ENCODE peak calls at places on chromosomes 16 and 17, in seven cellular contexts. One of them, this sample, is unnamed.
A peak's percentile ranks its signal among the peaks of the same experiment; 100 is the strongest.

GRCh38 chr17:57424777-57425188 is 168.5 kb downstream of the MSI2 start:
- DNase-seq in tibial artery: no peak
- DNase-seq in left ventricle myocardium inferior: no peak
- DNase-seq in body of pancreas: no peak
- DNase-seq in heart left ventricle: no peak
- DNase-seq in heart right ventricle: no peak
- DNase-seq in tibial nerve: no peak
- DNase-seq in this sample: peak; percentile 82

GRCh38 chr17:53724726-53725125 is 98.0 kb upstream of the KIF2B start:
- DNase-seq in body of pancreas: peak; percentile 12
- DNase-seq in heart left ventricle: no peak
- DNase-seq in left ventricle myocardium inferior: no peak
- DNase-seq in heart right ventricle: no peak
- DNase-seq in tibial artery: no peak
- DNase-seq in tibial nerve: no peak
- DNase-seq in this sample: no peak

GRCh38 chr17:63956296-63956920 is 16.3 kb downstream of the SCN4A start:
- DNase-seq in body of pancreas: no peak
- DNase-seq in left ventricle myocardium inferior: no peak
- DNase-seq in heart left ventricle: no peak
- DNase-seq in tibial nerve: no peak
- DNase-seq in heart right ventricle: no peak
- DNase-seq in tibial artery: no peak
- DNase-seq in this sample: no peak

GRCh38 chr16:66486199-66486772 is 59.2 kb downstream of the BEAN1 start:
- DNase-seq in heart right ventricle: no peak
- DNase-seq in tibial artery: peak; percentile 25
- DNase-seq in heart left ventricle: no peak
- DNase-seq in body of pancreas: no peak
- DNase-seq in tibial nerve: no peak
- DNase-seq in left ventricle myocardium inferior: no peak
- DNase-seq in this sample: no peak

GRCh38 chr16:13921328-13921727 is 1.4 kb downstream of the ERCC4 start:
- DNase-seq in heart left ventricle: no peak
- DNase-seq in tibial nerve: no peak
- DNase-seq in body of pancreas: no peak
- DNase-seq in tibial artery: no peak
- DNase-seq in heart right ventricle: no peak
- DNase-seq in left ventricle myocardium inferior: no peak
- DNase-seq in this sample: no peak

GRCh38 chr17:4110152-4110551 is 32.7 kb downstream of the ZZEF1 start:
- DNase-seq in tibial artery: no peak
- DNase-seq in heart right ventricle: no peak
- DNase-seq in tibial nerve: no peak
- DNase-seq in heart left ventricle: no peak
- DNase-seq in left ventricle myocardium inferior: no peak
- DNase-seq in body of pancreas: no peak
- DNase-seq in this sample: no peak

GRCh38 chr16:21650517-21650916 is 1.9 kb downstream of the IGSF6 start:
- DNase-seq in heart left ventricle: no peak
- DNase-seq in tibial nerve: peak; percentile 73
- DNase-seq in body of pancreas: no peak
- DNase-seq in left ventricle myocardium inferior: no peak
- DNase-seq in heart right ventricle: no peak
- DNase-seq in tibial artery: no peak
- DNase-seq in this sample: peak; percentile 42

GRCh38 chr17:74608511-74608910 is 15.0 kb downstream of the CD300E start:
- DNase-seq in tibial nerve: no peak
- DNase-seq in tibial artery: no peak
- DNase-seq in heart right ventricle: no peak
- DNase-seq in heart left ventricle: no peak
- DNase-seq in left ventricle myocardium inferior: no peak
- DNase-seq in body of pancreas: no peak
- DNase-seq in this sample: no peak

GRCh38 chr17:1736348-1737281 is 6.1 kb upstream of the SERPINF2 start:
- DNase-seq in heart left ventricle: peak; percentile 85
- DNase-seq in heart right ventricle: peak; percentile 75
- DNase-seq in tibial artery: peak; percentile 66
- DNase-seq in left ventricle myocardium inferior: peak; percentile 71
- DNase-seq in body of pancreas: peak; percentile 49
- DNase-seq in tibial nerve: peak; percentile 49
- DNase-seq in this sample: peak; percentile 72

GRCh38 chr17:30352247-30352814 is 18.5 kb upstream of the TMIGD1 start:
- DNase-seq in left ventricle myocardium inferior: no peak
- DNase-seq in heart right ventricle: no peak
- DNase-seq in tibial nerve: no peak
- DNase-seq in tibial artery: no peak
- DNase-seq in heart left ventricle: no peak
- DNase-seq in body of pancreas: no peak
- DNase-seq in this sample: no peak

GRCh38 chr17:72126575-72127486 is 6.0 kb downstream of the SOX9 start:
- DNase-seq in heart right ventricle: no peak
- DNase-seq in heart left ventricle: no peak
- DNase-seq in tibial nerve: no peak
- DNase-seq in tibial artery: no peak
- DNase-seq in body of pancreas: peak; percentile 61
- DNase-seq in left ventricle myocardium inferior: no peak
- DNase-seq in this sample: peak; percentile 63

GRCh38 chr16:63695347-63695746 is 1426.5 kb downstream of the CDH11 start:
- DNase-seq in heart right ventricle: no peak
- DNase-seq in tibial nerve: no peak
- DNase-seq in tibial artery: no peak
- DNase-seq in body of pancreas: peak; percentile 21
- DNase-seq in heart left ventricle: no peak
- DNase-seq in left ventricle myocardium inferior: no peak
- DNase-seq in this sample: no peak

GRCh38 chr17:73201215-73202069 is 8.6 kb downstream of the COG1 start:
- DNase-seq in body of pancreas: peak; percentile 29
- DNase-seq in tibial artery: peak; percentile 53
- DNase-seq in left ventricle myocardium inferior: no peak
- DNase-seq in heart left ventricle: no peak
- DNase-seq in heart right ventricle: peak; percentile 24
- DNase-seq in tibial nerve: no peak
- DNase-seq in this sample: no peak

GRCh38 chr17:49793309-49793708 is 4.8 kb downstream of the KAT7 start:
- DNase-seq in tibial nerve: no peak
- DNase-seq in heart left ventricle: no peak
- DNase-seq in body of pancreas: no peak
- DNase-seq in tibial artery: no peak
- DNase-seq in left ventricle myocardium inferior: no peak
- DNase-seq in heart right ventricle: no peak
- DNase-seq in this sample: no peak

GRCh38 chr17:72142614-72143013 is 21.8 kb downstream of the SOX9 start:
- DNase-seq in heart left ventricle: no peak
- DNase-seq in body of pancreas: no peak
- DNase-seq in tibial artery: no peak
- DNase-seq in tibial nerve: no peak
- DNase-seq in heart right ventricle: no peak
- DNase-seq in left ventricle myocardium inferior: no peak
- DNase-seq in this sample: no peak

GRCh38 chr17:42273474-42274272 is 2.5 kb downstream of the STAT5B start:
- DNase-seq in body of pancreas: no peak
- DNase-seq in tibial artery: no peak
- DNase-seq in heart right ventricle: no peak
- DNase-seq in heart left ventricle: no peak
- DNase-seq in tibial nerve: no peak
- DNase-seq in left ventricle myocardium inferior: no peak
- DNase-seq in this sample: no peak

GRCh38 chr17:42272576-42272975 is 3.6 kb downstream of the STAT5B start:
- DNase-seq in heart right ventricle: no peak
- DNase-seq in body of pancreas: no peak
- DNase-seq in left ventricle myocardium inferior: no peak
- DNase-seq in tibial nerve: no peak
- DNase-seq in heart left ventricle: no peak
- DNase-seq in tibial artery: no peak
- DNase-seq in this sample: no peak

GRCh38 chr17:42274812-42275526 is 1.2 kb downstream of the STAT5B start:
- DNase-seq in heart left ventricle: no peak
- DNase-seq in body of pancreas: no peak
- DNase-seq in tibial artery: no peak
- DNase-seq in left ventricle myocardium inferior: no peak
- DNase-seq in heart right ventricle: no peak
- DNase-seq in tibial nerve: no peak
- DNase-seq in this sample: no peak

GRCh38 chr17:42275527-42276358 is 448 bp downstream of the STAT5B start:
- DNase-seq in heart right ventricle: no peak
- DNase-seq in body of pancreas: no peak
- DNase-seq in tibial nerve: peak; percentile 42
- DNase-seq in heart left ventricle: no peak
- DNase-seq in left ventricle myocardium inferior: no peak
- DNase-seq in tibial artery: no peak
- DNase-seq in this sample: no peak

GRCh38 chr17:42274273-42274542 is 2.0 kb downstream of the STAT5B start:
- DNase-seq in heart left ventricle: no peak
- DNase-seq in left ventricle myocardium inferior: no peak
- DNase-seq in body of pancreas: no peak
- DNase-seq in tibial nerve: no peak
- DNase-seq in tibial artery: no peak
- DNase-seq in heart right ventricle: no peak
- DNase-seq in this sample: no peak
- H3K4me3 ChIP-seq in heart left ventricle: no peak overlapping the region
- H3K4me3 ChIP-seq in left ventricle myocardium inferior: no peak overlapping the region
- H3K4me3 ChIP-seq in body of pancreas: no peak overlapping the region
- H3K4me3 ChIP-seq in tibial nerve: no peak overlapping the region
- H3K4me3 ChIP-seq in tibial artery: no peak overlapping the region
- H3K4me3 ChIP-seq in heart right ventricle: peak overlapping the region; percentile 91
- H3K4me3 ChIP-seq in this sample: no peak overlapping the region

GRCh38 chr17:82745524-82745923 is 6.3 kb upstream of the TBCD start:
- DNase-seq in tibial nerve: no peak
- DNase-seq in body of pancreas: no peak
- DNase-seq in left ventricle myocardium inferior: no peak
- DNase-seq in tibial artery: no peak
- DNase-seq in heart right ventricle: no peak
- DNase-seq in heart left ventricle: no peak
- DNase-seq in this sample: peak; percentile 4
- H3K9me3 ChIP-seq in tibial nerve: no peaks in the 10 kb centered on the region
- H3K9me3 ChIP-seq in body of pancreas: no peaks in the 10 kb centered on the region
- H3K9me3 ChIP-seq in left ventricle myocardium inferior: peaks cover 29% of the 10 kb centered on the region
- H3K9me3 ChIP-seq in tibial artery: peaks cover 9% of the 10 kb centered on the region
- H3K9me3 ChIP-seq in heart right ventricle: no peaks in the 10 kb centered on the region
- H3K9me3 ChIP-seq in heart left ventricle: no peaks in the 10 kb centered on the region
- H3K9me3 ChIP-seq in this sample: peaks cover 4% of the 10 kb centered on the region

GRCh38 chr17:31564883-31565297 is 173.4 kb downstream of the RAB11FIP4 start:
- DNase-seq in left ventricle myocardium inferior: no peak
- DNase-seq in heart right ventricle: no peak
- DNase-seq in body of pancreas: peak; percentile 33
- DNase-seq in heart left ventricle: no peak
- DNase-seq in tibial artery: no peak
- DNase-seq in tibial nerve: no peak
- DNase-seq in this sample: no peak
- H3K4me3 ChIP-seq in left ventricle myocardium inferior: no peak overlapping the region
- H3K4me3 ChIP-seq in heart right ventricle: no peak overlapping the region
- H3K4me3 ChIP-seq in body of pancreas: no peak overlapping the region
- H3K4me3 ChIP-seq in heart left ventricle: no peak overlapping the region
- H3K4me3 ChIP-seq in tibial artery: peak overlapping the region; percentile 2
- H3K4me3 ChIP-seq in tibial nerve: no peak overlapping the region
- H3K4me3 ChIP-seq in this sample: no peak overlapping the region

DNA sequence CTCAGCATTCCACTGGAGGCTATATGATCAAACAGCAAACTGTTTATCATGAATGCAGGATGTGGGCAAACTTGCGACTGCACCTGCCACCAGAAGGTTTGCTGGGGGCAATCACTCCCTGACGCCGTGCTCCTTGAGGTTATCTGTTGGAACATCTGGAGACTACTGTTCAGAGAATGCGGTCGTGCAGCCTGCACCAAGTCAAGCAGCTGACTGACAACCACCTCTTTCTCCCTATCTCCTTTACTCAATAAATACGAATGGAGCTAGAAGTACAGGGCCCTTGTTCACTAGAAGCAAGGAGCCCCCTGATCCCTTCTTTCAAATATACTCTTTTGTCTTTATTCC is 2101.2 kb downstream of the TP53TG3F start:
- DNase-seq in tibial nerve: no peak
- DNase-seq in heart right ventricle: no peak
- DNase-seq in heart left ventricle: no peak
- DNase-seq in body of pancreas: no peak
- DNase-seq in left ventricle myocardium inferior: no peak
- DNase-seq in tibial artery: no peak
- DNase-seq in this sample: no peak
- H3K9me3 ChIP-seq in tibial nerve: no peaks in the 10 kb centered on the region
- H3K9me3 ChIP-seq in heart right ventricle: no peaks in the 10 kb centered on the region
- H3K9me3 ChIP-seq in heart left ventricle: no peaks in the 10 kb centered on the region
- H3K9me3 ChIP-seq in body of pancreas: no peaks in the 10 kb centered on the region
- H3K9me3 ChIP-seq in left ventricle myocardium inferior: no peaks in the 10 kb centered on the region
- H3K9me3 ChIP-seq in tibial artery: no peaks in the 10 kb centered on the region
- H3K9me3 ChIP-seq in this sample: peaks cover 52% of the 10 kb centered on the region

GRCh38 chr16:4214215-4214621 is 27.7 kb downstream of the SRL start:
- DNase-seq in tibial artery: peak; percentile 81
- DNase-seq in body of pancreas: no peak
- DNase-seq in left ventricle myocardium inferior: no peak
- DNase-seq in heart left ventricle: no peak
- DNase-seq in tibial nerve: no peak
- DNase-seq in heart right ventricle: no peak
- DNase-seq in this sample: no peak

GRCh38 chr16:4216631-4217030 is 25.2 kb downstream of the SRL start:
- DNase-seq in tibial artery: no peak
- DNase-seq in tibial nerve: no peak
- DNase-seq in body of pancreas: no peak
- DNase-seq in heart right ventricle: no peak
- DNase-seq in heart left ventricle: no peak
- DNase-seq in left ventricle myocardium inferior: no peak
- DNase-seq in this sample: no peak

GRCh38 chr16:4215106-4215505 is 26.8 kb downstream of the SRL start:
- DNase-seq in body of pancreas: no peak
- DNase-seq in heart left ventricle: no peak
- DNase-seq in heart right ventricle: no peak
- DNase-seq in left ventricle myocardium inferior: no peak
- DNase-seq in tibial artery: peak; percentile 77
- DNase-seq in tibial nerve: no peak
- DNase-seq in this sample: no peak

GRCh38 chr16:4218202-4218601 is 23.7 kb downstream of the SRL start:
- DNase-seq in left ventricle myocardium inferior: no peak
- DNase-seq in tibial artery: no peak
- DNase-seq in tibial nerve: no peak
- DNase-seq in heart right ventricle: no peak
- DNase-seq in heart left ventricle: no peak
- DNase-seq in body of pancreas: no peak
- DNase-seq in this sample: no peak

DNA sequence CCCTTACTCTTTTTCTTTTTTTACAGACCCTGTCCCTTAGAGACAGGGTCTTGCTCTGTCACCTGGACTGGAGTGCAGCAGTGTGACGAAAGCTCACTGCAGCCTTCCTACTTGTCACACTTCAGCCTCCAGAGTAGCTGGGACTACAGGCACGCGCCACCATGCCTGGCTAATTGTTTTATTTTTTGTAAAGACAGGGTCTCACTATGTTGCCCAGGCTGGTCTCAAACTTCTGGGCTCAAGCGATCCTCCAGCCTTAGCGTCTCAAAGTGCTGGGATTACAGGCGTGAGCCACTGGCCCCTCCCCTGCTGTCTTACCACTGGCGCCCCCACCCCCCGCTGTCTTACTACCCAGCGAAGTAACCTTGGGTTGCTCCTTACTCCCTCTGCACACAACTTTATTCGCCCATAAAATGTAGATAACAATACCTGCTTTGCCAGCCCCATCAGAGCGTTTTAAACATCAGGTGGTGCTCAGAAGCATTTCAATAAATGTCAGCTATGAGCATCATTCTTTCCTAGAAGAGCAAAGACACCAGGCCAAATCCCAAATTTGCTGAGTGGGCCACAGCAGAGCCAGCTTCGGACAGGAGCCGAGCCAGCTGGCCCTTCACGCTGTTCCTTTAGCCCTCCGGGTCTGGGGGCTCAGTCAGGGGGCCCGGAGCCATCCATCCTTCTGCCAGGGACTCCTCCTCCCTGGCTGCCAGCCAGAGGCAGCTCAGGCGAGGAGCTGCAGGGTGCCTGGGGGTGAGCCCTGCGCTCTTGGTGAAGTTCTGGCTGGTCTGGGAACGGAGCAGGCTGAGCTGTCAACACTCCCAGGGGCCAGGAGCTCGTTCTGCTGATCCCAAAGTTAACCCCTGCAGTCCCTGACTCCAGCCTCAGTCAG is 24.4 kb downstream of the SRL start:
- DNase-seq in heart left ventricle: peak; percentile 84
- DNase-seq in body of pancreas: no peak
- DNase-seq in tibial artery: peak; percentile 81
- DNase-seq in tibial nerve: no peak
- DNase-seq in heart right ventricle: peak; percentile 75
- DNase-seq in left ventricle myocardium inferior: peak; percentile 80
- DNase-seq in this sample: peak; percentile 63
- H3K4me3 ChIP-seq in heart left ventricle: no peak overlapping the region
- H3K4me3 ChIP-seq in body of pancreas: no peak overlapping the region
- H3K4me3 ChIP-seq in tibial artery: peak overlapping the region; percentile 3
- H3K4me3 ChIP-seq in tibial nerve: no peak overlapping the region
- H3K4me3 ChIP-seq in heart right ventricle: no peak overlapping the region
- H3K4me3 ChIP-seq in left ventricle myocardium inferior: peak overlapping the region; percentile 50
- H3K4me3 ChIP-seq in this sample: no peak overlapping the region